ENCODE peak calls at places on chromosomes 11 and 22, in six cellular contexts. T, F, C, I, N and Q are unnamed samples.

GRCh38 chr22:28841111-28841510 is 40.7 kb upstream of the XBP1 start:
- DNase-seq in T (no peak), N (no peak), C (no peak), F (no peak), I (no peak), Q (no peak)

GRCh38 chr11:13942908-13943505 is 19.5 kb upstream of the SPON1 start:
- DNase-seq in I (no peak), N (no peak), T (no peak), C (no peak), F (no peak), Q (no peak)

GRCh38 chr11:132772712-132773545 is 759.4 kb downstream of the OPCML start:
- DNase-seq in F (no peak), T (peak; percentile 48), N (no peak), C (no peak), I (no peak), Q (no peak)

GRCh38 chr11:9178716-9179115 is 86.4 kb downstream of the DENND5A start:
- DNase-seq in I (no peak), F (no peak), N (no peak), T (no peak), C (no peak), Q (no peak)

GRCh38 chr11:65390099-65390941 is 3.9 kb downstream of the FRMD8 start:
- DNase-seq in F (no peak), N (no peak), C (no peak), I (no peak), T (no peak), Q (no peak)

GRCh38 chr22:24410110-24410856 is 17.1 kb upstream of the ADORA2A start:
- DNase-seq in C (no peak), N (no peak), T (peak; percentile 56), I (no peak), F (no peak), Q (peak; percentile 38)

GRCh38 chr11:126602349-126602940 is 247.0 kb downstream of the ST3GAL4 start:
- DNase-seq in I (no peak), F (no peak), T (no peak), C (no peak), N (no peak), Q (no peak)

GRCh38 chr11:44047931-44048431 is at the start of gene ACCSL:
- DNase-seq in N (no peak), F (no peak), T (no peak), C (no peak), I (no peak), Q (peak; percentile 37)

GRCh38 chr22:22076937-22077703 is 94.5 kb upstream of the TOP3B start:
- DNase-seq in N (no peak), T (no peak), I (no peak), C (no peak), F (no peak), Q (peak; percentile 73)

GRCh38 chr11:1401656-1402221 is 12.0 kb downstream of the BRSK2 start:
- DNase-seq in F (peak; percentile 56), T (peak; percentile 53), N (peak; percentile 20), I (peak; percentile 71), C (peak; percentile 85), Q (peak; percentile 59)

GRCh38 chr22:47257566-47257965 is 495.1 kb downstream of the TBC1D22A start:
- DNase-seq in N (no peak), F (no peak), T (no peak), C (no peak), I (no peak), Q (no peak)

GRCh38 chr22:47260551-47260950 is 498.1 kb downstream of the TBC1D22A start:
- DNase-seq in F (no peak), I (no peak), C (no peak), T (no peak), N (no peak), Q (no peak)

GRCh38 chr22:47259990-47260389 is 497.5 kb downstream of the TBC1D22A start:
- DNase-seq in F (no peak), I (no peak), N (no peak), C (peak; percentile 52), T (no peak), Q (no peak)

GRCh38 chr22:47259049-47259448 is 496.6 kb downstream of the TBC1D22A start:
- DNase-seq in N (no peak), C (no peak), F (no peak), I (no peak), T (no peak), Q (no peak)
- H3K9me3 ChIP-seq in N (no peaks in the 10 kb centered on the region), C (no peaks in the 10 kb centered on the region), F (no peaks in the 10 kb centered on the region), I (no peaks in the 10 kb centered on the region), T (no peaks in the 10 kb centered on the region), Q (no peaks in the 10 kb centered on the region)

DNA sequence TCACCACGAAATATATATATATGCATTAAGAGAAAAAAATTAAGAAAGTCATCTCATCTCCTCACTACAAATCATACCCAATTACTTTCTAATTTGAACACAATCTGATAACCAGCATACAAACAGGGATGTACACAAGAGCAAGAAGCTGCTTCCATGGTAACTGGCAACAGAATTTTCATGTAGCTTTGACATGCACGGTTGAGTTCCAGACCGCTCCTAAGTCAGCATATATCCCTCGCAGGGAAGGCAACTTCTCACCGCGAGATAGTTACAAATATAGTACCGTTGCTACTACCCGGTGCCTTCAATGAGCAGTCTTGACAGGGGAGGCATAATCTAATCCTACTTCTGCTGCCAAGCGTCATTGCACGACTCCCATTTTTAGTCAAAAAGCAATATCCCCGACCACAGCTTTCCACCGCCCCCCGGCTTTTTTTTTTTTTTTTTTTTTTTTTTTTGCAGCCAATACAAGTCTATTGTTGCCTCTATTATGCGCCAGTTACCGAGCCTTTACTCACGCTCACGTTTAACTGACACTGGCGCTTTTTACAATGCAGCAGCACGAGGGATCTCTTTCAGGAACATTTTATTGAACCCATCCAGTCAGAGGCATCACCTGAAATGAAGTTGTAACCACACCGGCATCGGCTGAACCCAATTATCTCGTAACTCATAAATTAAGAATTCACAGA is 2.2 kb downstream of the CADM1 start:
- DNase-seq in I (no peak), C (no peak), F (no peak), T (no peak), N (no peak), Q (no peak)
- H3K27me3 ChIP-seq in I (peaks cover 14% of the 10 kb centered on the region), C (no peaks in the 10 kb centered on the region), F (no peaks in the 10 kb centered on the region), T (peaks cover 18% of the 10 kb centered on the region), N (peaks cover 6% of the 10 kb centered on the region), Q (no peaks in the 10 kb centered on the region)

DNA sequence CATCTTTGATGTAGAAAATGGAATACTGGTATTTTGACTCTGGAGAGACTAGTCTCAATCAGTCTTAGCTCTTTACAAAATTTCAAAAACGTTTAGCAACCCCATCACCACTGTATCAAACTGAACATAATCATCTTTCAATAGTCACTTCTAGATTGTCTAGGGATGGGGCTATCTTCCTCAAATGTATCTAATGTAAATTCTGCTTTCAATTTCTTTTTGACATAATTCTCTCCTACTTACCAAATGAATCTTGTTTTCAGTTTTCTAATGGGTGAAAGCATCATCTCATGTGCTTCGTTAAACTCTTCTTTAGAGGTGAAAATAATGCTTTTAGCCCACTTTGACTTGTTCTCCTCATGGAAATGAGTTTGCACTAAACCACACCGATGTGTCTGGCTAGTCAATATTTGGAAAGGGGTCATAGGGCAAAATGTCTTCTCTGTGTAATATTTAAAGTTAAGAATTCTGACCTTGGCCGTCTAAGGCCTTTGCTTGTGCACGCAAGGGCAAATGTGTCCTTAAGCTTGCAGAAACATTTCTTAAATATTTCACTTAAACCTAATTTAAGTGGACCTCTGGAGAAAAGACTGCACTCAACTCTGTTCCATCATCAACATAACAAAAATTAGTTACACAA is 5.2 kb downstream of the SIK3 start:
- DNase-seq in F (no peak), N (no peak), C (no peak), T (no peak), I (no peak), Q (no peak)
- H3K4me3 ChIP-seq in F (no peak overlapping the region), N (no peak overlapping the region), C (no peak overlapping the region), T (no peak overlapping the region), I (peak overlapping the region; percentile 6), Q (no peak overlapping the region)

DNA sequence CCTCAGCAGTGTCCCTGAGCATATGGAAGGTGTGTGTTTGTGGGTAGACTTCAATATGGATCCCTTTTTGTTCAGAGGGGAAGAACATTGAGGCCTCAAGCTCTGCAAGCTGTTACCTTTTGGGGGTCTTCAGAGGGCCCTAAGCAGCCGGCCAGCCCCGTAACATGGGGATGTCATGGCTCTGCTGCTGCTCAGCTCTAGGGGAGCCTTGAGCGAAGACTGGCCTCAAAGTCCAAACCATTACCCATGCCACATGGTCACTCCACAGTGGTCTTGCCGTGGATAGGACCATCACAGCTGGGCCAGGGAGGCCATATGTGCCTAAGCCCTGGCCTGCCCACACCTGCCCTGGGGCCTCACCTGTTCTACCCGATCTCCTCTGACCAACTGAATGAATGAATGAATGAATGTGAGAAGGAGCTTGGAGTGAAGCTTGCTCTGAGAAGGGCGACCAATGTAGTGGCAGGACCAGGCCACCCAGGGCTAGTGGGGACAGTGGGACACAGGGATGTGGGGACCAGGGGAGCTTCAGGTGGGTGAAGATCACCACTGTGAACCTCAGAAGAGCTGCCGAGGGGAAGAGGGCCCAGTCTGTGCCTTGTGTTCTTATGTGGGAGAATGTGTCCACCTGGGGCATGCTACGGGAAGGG is 754.6 kb downstream of the BRD1 start:
- DNase-seq in N (no peak), C (no peak), T (no peak), F (no peak), I (no peak), Q (no peak)
- H3K9me3 ChIP-seq in N (peaks cover 77% of the 10 kb centered on the region), C (no peaks in the 10 kb centered on the region), T (no peaks in the 10 kb centered on the region), F (no peaks in the 10 kb centered on the region), I (no peaks in the 10 kb centered on the region), Q (no peaks in the 10 kb centered on the region)

GRCh38 chr11:27352781-27353180 is 10.2 kb downstream of the CCDC34 start:
- DNase-seq in T (no peak), N (no peak), C (no peak), F (no peak), I (no peak), Q (no peak)
- H3K27me3 ChIP-seq in T (no peaks in the 10 kb centered on the region), N (no peaks in the 10 kb centered on the region), C (no peaks in the 10 kb centered on the region), F (no peaks in the 10 kb centered on the region), I (no peaks in the 10 kb centered on the region), Q (no peaks in the 10 kb centered on the region)